ENCODE peak calls at places on chromosome 20, in five cellular contexts. V, F, H, Y and K are unnamed samples.

GRCh38 chr20:57004416-57004815 is 262.0 kb downstream of the BMP7 start:
- DNase-seq in V (no peak), F (no peak), H (no peak), Y (no peak), K (no peak)

GRCh38 chr20:20233041-20233514 is 134.8 kb upstream of the INSM1 start:
- DNase-seq in V (no peak), F (no peak), H (no peak), Y (no peak), K (no peak)

GRCh38 chr20:15379897-15380296 is 1042.5 kb upstream of the FLRT3 start:
- DNase-seq in V (no peak), F (no peak), H (no peak), Y (no peak), K (no peak)

GRCh38 chr20:18916886-18917785 is 103.6 kb downstream of the SCP2D1 start:
- DNase-seq in V (no peak), F (no peak), H (no peak), Y (no peak), K (no peak)

GRCh38 chr20:35644806-35645205 is 19.9 kb downstream of the CPNE1 start:
- DNase-seq in V (no peak), F (no peak), H (no peak), Y (no peak), K (no peak)

GRCh38 chr20:57526885-57527566 is 2.1 kb upstream of the CTCFL start:
- DNase-seq in V (no peak), F (no peak), H (no peak), Y (no peak), K (no peak)

GRCh38 chr20:31717478-31717946 is 5.2 kb downstream of the BCL2L1 start:
- DNase-seq in V (no peak), F (no peak), H (no peak), Y (no peak), K (no peak)

GRCh38 chr20:18412202-18412901 is 54.5 kb downstream of the DZANK1 start:
- DNase-seq in V (no peak), F (no peak), H (no peak), Y (no peak), K (no peak)

GRCh38 chr20:57388953-57389694 is 2.1 kb upstream of the RBM38 start:
- DNase-seq in V (peak; percentile 4), F (peak; percentile 37), H (peak; percentile 90), Y (no peak), K (no peak)

GRCh38 chr20:6530254-6530653 is 237.2 kb upstream of the BMP2 start:
- DNase-seq in V (no peak), F (no peak), H (no peak), Y (no peak), K (no peak)

GRCh38 chr20:35768731-35769664 is 2.8 kb upstream of the PHF20 start:
- DNase-seq in V (peak; percentile 93), F (peak; percentile 63), H (peak; percentile 88), Y (no peak), K (peak; percentile 99)

GRCh38 chr20:62203378-62204030 is 16.6 kb downstream of the HRH3 start:
- DNase-seq in V (no peak), F (no peak), H (no peak), Y (no peak), K (peak; percentile 17)

GRCh38 chr20:34530342-34530741 is 14.1 kb downstream of the DYNLRB1 start:
- DNase-seq in V (no peak), F (no peak), H (no peak), Y (no peak), K (no peak)

GRCh38 chr20:34529742-34530141 is 13.5 kb downstream of the DYNLRB1 start:
- DNase-seq in V (no peak), F (no peak), H (no peak), Y (no peak), K (no peak)

GRCh38 chr20:34526466-34526865 is 10.2 kb downstream of the DYNLRB1 start:
- DNase-seq in V (no peak), F (no peak), H (no peak), Y (no peak), K (no peak)

GRCh38 chr20:34527016-34527415 is 10.8 kb downstream of the DYNLRB1 start:
- DNase-seq in V (no peak), F (no peak), H (no peak), Y (no peak), K (no peak)

DNA sequence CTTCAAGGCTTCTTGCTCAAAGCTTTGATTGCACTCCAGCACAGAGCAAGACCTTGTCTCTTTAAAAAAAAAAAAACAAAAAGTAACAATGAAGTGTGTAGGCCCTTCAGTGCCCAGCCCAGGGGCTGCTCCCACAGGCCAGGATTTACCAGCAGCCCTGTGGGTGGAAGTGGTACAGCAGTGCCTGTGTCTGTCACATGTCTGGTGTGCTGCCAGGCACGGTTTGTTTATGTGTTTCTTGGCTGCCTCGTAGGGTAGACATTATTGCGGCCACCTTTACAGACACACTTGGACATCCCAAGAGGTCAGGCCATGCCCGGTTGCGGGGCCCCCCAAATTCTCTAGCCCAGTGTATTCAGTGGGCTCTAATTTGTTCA is 12.7 kb downstream of the DYNLRB1 start:
- DNase-seq in V (no peak), F (no peak), H (peak; percentile 81), Y (no peak), K (peak; percentile 34)
- TF ChIP-seq CTCF in V (no peak), F (no peak), H (no peak), Y (no peak), K (no peak)

GRCh38 chr20:47173596-47174216 is 182.8 kb downstream of the ZMYND8 start:
- DNase-seq in V (no peak), F (no peak), H (no peak), Y (no peak), K (peak; percentile 3)
- TF ChIP-seq CTCF in V (peak; percentile 10), F (no peak), H (no peak), Y (no peak), K (no peak)

DNA sequence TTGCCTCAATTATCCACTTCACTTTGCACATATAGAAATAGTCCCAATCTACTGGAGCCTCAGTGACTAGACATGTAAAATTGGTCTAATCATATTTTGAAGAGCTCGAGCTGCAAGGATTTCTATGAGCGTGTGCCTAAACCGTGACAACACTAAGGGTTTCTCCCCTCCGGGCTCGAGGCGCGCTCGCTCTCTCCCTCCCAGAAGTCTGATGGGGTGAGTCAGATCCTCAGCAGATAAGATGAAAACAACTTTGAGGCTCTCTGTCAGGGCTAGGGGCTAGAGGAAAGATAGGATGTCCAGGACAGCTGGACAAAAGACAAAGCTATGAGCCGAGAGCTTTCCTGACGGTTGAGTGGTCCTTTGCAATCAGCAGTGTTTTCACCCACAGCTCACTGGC is 16.8 kb downstream of the GNAS-AS1 start:
- DNase-seq in V (no peak), F (no peak), H (no peak), Y (no peak), K (no peak)
- TF ChIP-seq CTCF in V (no peak), F (no peak), H (no peak), Y (no peak), K (no peak)

GRCh38 chr20:23153696-23154341 is 67.7 kb upstream of the CD93 start:
- DNase-seq in V (no peak), F (no peak), H (no peak), Y (no peak), K (no peak)
- TF ChIP-seq CTCF in V (no peak), F (no peak), H (no peak), Y (no peak), K (no peak)

DNA sequence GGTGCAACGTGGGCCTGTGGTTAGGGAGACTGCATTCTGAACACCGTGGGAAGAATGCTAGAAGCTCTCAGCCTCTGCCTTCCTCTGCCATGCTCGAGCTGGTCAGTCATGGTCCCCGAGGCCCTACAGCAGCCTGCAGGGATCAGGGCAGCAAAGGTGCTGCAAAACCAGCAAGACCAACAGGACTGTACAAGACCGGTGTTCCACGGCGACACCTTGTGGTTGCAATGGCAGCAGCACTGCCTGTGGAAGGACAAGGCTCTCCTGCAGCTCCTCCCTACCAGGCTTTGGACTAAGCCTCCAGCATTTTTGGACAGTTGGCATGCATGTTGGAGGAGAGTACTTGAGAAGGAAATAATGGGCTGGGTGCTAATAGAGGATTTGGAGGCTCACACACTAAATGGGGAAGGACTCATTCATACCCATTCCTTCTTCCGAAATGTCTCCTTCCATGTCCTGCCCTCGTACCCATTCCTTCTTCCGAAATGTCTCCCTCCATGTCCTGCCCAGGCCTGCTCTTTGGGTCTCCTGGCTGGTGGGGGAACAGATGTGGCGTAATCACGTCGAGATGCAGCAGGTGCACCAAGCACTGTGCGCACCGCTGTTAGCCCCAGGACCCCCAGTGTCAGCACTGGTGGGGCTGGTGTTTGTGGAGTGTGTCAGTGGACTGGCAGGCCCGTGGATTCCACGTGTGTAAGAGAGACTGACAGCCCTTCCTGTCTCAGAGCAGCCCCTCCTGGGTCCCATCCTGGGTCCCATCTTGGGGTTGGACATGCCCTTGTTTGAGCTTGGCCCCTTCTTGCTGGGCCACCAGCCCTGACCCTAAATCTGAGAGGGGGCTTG is 18.6 kb upstream of the MYT1 start:
- DNase-seq in V (no peak), F (no peak), H (no peak), Y (no peak), K (no peak)
- TF ChIP-seq CTCF in V (peak; percentile 14), F (peak; percentile 21), H (no peak), Y (no peak), K (peak; percentile 24)

GRCh38 chr20:16475225-16475624 is 98.0 kb downstream of the KIF16B start:
- DNase-seq in V (no peak), F (no peak), H (no peak), Y (no peak), K (no peak)
- TF ChIP-seq CTCF in V (no peak), F (no peak), H (no peak), Y (no peak), K (no peak)

DNA sequence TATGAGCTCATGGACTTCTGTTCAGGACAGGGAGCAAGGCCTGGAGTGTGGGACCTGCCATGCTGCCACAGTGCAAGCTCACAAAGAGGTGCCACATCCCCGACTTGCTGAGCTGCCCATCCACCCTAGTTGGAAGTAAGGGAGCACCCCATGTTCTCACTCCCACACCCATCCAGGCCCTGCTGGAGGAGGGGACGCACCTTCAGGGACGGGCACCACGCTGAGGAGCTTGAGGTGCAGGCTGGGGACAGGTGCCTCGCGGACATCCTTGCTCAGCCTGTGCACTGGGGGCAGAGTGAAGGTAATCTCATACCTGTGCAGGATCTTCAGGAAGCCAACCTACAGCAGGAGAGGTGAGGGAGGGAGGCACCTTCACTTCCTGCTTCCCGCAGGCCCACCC is 12.3 kb downstream of the ADISSP start:
- DNase-seq in V (no peak), F (no peak), H (no peak), Y (no peak), K (no peak)
- TF ChIP-seq CTCF in V (no peak), F (no peak), H (no peak), Y (no peak), K (no peak)

DNA sequence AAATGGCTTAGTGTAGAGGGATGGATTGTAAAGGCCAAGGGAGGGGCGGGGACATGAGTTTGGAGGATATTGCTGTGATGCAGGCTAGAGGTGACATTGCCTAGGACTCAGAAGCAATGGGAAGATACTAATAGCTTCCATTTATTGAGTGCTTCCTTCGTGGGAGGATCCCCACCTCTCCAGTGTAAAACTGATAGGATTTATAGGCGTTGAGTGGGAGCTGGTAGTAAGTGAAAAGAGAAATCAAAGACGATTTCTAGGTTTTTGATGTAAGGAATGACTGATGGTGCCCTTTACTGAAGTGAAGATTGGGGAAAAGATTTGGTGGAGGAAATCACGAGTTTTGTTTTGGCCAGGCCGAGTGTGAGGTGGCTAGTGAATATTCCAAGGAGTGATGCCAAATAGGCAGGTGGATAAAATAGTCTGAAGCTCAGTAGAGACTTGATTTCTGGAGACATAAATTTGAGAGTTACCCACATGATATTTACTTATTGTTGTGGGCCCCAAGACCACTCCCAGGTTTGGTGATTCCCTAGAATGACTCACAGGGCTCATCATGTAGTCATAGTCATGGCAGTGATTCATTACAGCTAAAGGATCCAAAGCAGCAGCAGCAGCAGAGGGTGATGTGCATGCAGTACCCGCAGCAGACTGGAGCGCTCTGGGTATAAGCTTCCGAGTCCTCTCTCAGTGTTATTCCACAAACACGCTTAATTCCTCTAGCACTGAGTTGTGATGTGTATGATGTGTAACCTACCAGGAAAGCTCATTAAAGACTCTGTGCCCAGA is 10.2 kb downstream of the RPRD1B start:
- DNase-seq in V (peak; percentile 62), F (no peak), H (no peak), Y (no peak), K (peak; percentile 85)
- TF ChIP-seq CTCF in V (peak; percentile 34), F (no peak), H (no peak), Y (no peak), K (no peak)

GRCh38 chr20:48728042-48728837 is 99.6 kb downstream of the PREX1 start:
- DNase-seq in V (no peak), F (no peak), H (no peak), Y (no peak), K (no peak)
- TF ChIP-seq CTCF in V (no peak), F (no peak), H (no peak), Y (no peak), K (no peak)